ENCODE peak calls at places on chromosomes 6 and 20, in four cellular contexts. T is tibial nerve, J is GM23338, Y is astrocyte of the cerebellum. F is an unnamed sample.

GRCh38 chr20:57621426-57622200 is 1.4 kb upstream of the ZBP1 start:
- DNase-seq in T (no peak), J (no peak), Y (no peak), F (no peak)

GRCh38 chr6:35024601-35025054 is 116.5 kb downstream of the TCP11 start:
- DNase-seq in T (no peak), J (peak; percentile 69), Y (peak; percentile 72), F (no peak)

GRCh38 chr6:104325341-104326172 is 534.2 kb downstream of the HACE1 start:
- DNase-seq in T (no peak), J (peak; percentile 47), Y (no peak), F (peak; percentile 15)

GRCh38 chr6:152828431-152828830 is 77.8 kb downstream of the VIP start:
- DNase-seq in T (no peak), J (no peak), Y (no peak), F (no peak)

GRCh38 chr20:37816726-37817125 is 86.2 kb upstream of the VSTM2L start:
- DNase-seq in T (no peak), J (no peak), Y (no peak), F (no peak)

GRCh38 chr20:62765432-62766070 is 30.7 kb upstream of the MRGBP start:
- DNase-seq in T (no peak), J (no peak), Y (no peak), F (no peak)

GRCh38 chr6:13005994-13006393 is 289.4 kb downstream of the PHACTR1 start:
- DNase-seq in T (no peak), J (no peak), Y (no peak), F (no peak)

GRCh38 chr6:157282279-157282678 is 41.0 kb downstream of the TMEM242 start:
- DNase-seq in T (no peak), J (no peak), Y (no peak), F (no peak)

GRCh38 chr6:11514672-11515071 is 22.9 kb upstream of the TMEM170B start:
- DNase-seq in T (no peak), J (no peak), Y (no peak), F (no peak)

GRCh38 chr6:122726649-122727048 is 52.9 kb upstream of the FABP7 start:
- DNase-seq in T (no peak), J (peak; percentile 73), Y (no peak), F (no peak)

GRCh38 chr6:169589293-169589692 is 112.5 kb downstream of the WDR27 start:
- DNase-seq in T (no peak), J (no peak), Y (peak; percentile 80), F (peak; percentile 54)

GRCh38 chr6:169383265-169383664 is 129.6 kb upstream of the THBS2 start:
- DNase-seq in T (no peak), J (no peak), Y (no peak), F (no peak)

GRCh38 chr6:1726341-1726763 is 116.6 kb downstream of the FOXC1 start:
- DNase-seq in T (no peak), J (peak; percentile 17), Y (no peak), F (no peak)

GRCh38 chr20:63795178-63795830 is 35.8 kb downstream of the ZBTB46 start:
- DNase-seq in T (no peak), J (no peak), Y (no peak), F (no peak)

GRCh38 chr6:20575691-20576451 is 41.6 kb downstream of the CDKAL1 start:
- DNase-seq in T (no peak), J (peak; percentile 50), Y (no peak), F (no peak)

GRCh38 chr6:48664850-48665249 is 553.9 kb upstream of the PTCHD4 start:
- DNase-seq in T (no peak), J (no peak), Y (peak; percentile 79), F (no peak)

GRCh38 chr6:145020114-145020513 is 715.2 kb downstream of the EPM2A start:
- DNase-seq in T (no peak), J (no peak), Y (no peak), F (no peak)

GRCh38 chr6:67629268-67629667 is 1005.8 kb upstream of the ADGRB3 start:
- DNase-seq in T (no peak), J (no peak), Y (no peak), F (no peak)

GRCh38 chr20:57048027-57048869 is 218.2 kb downstream of the BMP7 start:
- DNase-seq in T (no peak), J (peak; percentile 76), Y (no peak), F (peak; percentile 26)

GRCh38 chr20:573414-574296 is 30.1 kb upstream of the CSNK2A1 start:
- DNase-seq in T (no peak), J (no peak), Y (no peak), F (no peak)

GRCh38 chr6:6516643-6517042 is 71.9 kb upstream of the LY86 start:
- DNase-seq in T (no peak), J (no peak), Y (no peak), F (no peak)

GRCh38 chr20:25586877-25587276 is 1.5 kb upstream of the NINL start:
- DNase-seq in T (no peak), J (no peak), Y (no peak), F (no peak)

GRCh38 chr20:2775139-2775538 is 25.3 kb downstream of the CPXM1 start:
- DNase-seq in T (no peak), J (no peak), Y (no peak), F (no peak)

GRCh38 chr6:156910938-156911337 is 133.8 kb downstream of the ARID1B start:
- DNase-seq in T (no peak), J (no peak), Y (no peak), F (no peak)

GRCh38 chr6:47262226-47262625 is 47.5 kb downstream of the TNFRSF21 start:
- DNase-seq in T (no peak), J (no peak), Y (no peak), F (no peak)

GRCh38 chr6:25112207-25112874 is 166.8 kb upstream of the CARMIL1 start:
- DNase-seq in T (no peak), J (no peak), Y (no peak), F (no peak)

GRCh38 chr20:51306521-51307358 is 235.8 kb downstream of the NFATC2 start:
- DNase-seq in T (peak; percentile 55), J (peak; percentile 85), Y (peak; percentile 47), F (peak; percentile 82)

GRCh38 chr6:133948472-133948871 is 4.6 kb upstream of the TBPL1 start:
- DNase-seq in T (no peak), J (no peak), Y (no peak), F (no peak)

GRCh38 chr20:6058684-6059295 is 4.9 kb upstream of the LRRN4 start:
- DNase-seq in T (no peak), J (no peak), Y (no peak), F (no peak)

GRCh38 chr6:144480518-144480917 is 195.4 kb downstream of the UTRN start:
- DNase-seq in T (no peak), J (no peak), Y (no peak), F (no peak)

GRCh38 chr6:148854086-148854485 is 107.3 kb downstream of the UST start:
- DNase-seq in T (no peak), J (no peak), Y (no peak), F (no peak)

GRCh38 chr20:61126369-61127195 is 125.5 kb upstream of the CDH4 start:
- DNase-seq in T (no peak), J (no peak), Y (no peak), F (no peak)

GRCh38 chr20:19937651-19938420 is 79.3 kb upstream of the NAA20 start:
- DNase-seq in T (no peak), J (no peak), Y (no peak), F (peak; percentile 65)

GRCh38 chr6:22412994-22413393 is 116.2 kb upstream of the PRL start:
- DNase-seq in T (no peak), J (peak; percentile 17), Y (no peak), F (no peak)

GRCh38 chr6:169169375-169169774 is 84.3 kb downstream of the THBS2 start:
- DNase-seq in T (no peak), J (no peak), Y (no peak), F (no peak)

GRCh38 chr6:129195666-129196065 is 312.7 kb downstream of the LAMA2 start:
- DNase-seq in T (no peak), J (peak; percentile 48), Y (no peak), F (no peak)
- TF ChIP-seq CTCF in T (no peak), J (no peak), Y (no peak), F (no peak)

GRCh38 chr6:132715204-132715603 is 1.3 kb upstream of the VNN1 start:
- DNase-seq in T (no peak), J (peak; percentile 88), Y (no peak), F (no peak)
- TF ChIP-seq CTCF in T (peak; percentile 28), J (peak; percentile 92), Y (peak; percentile 44), F (no peak)

GRCh38 chr20:18224968-18225568 is 63.3 kb upstream of the ZNF133 start:
- DNase-seq in T (peak; percentile 42), J (peak; percentile 20), Y (peak; percentile 9), F (no peak)

GRCh38 chr20:18218249-18218648 is 70.1 kb upstream of the ZNF133 start:
- DNase-seq in T (no peak), J (no peak), Y (no peak), F (no peak)

GRCh38 chr20:18225652-18226051 is 62.7 kb upstream of the ZNF133 start:
- DNase-seq in T (no peak), J (no peak), Y (no peak), F (no peak)

DNA sequence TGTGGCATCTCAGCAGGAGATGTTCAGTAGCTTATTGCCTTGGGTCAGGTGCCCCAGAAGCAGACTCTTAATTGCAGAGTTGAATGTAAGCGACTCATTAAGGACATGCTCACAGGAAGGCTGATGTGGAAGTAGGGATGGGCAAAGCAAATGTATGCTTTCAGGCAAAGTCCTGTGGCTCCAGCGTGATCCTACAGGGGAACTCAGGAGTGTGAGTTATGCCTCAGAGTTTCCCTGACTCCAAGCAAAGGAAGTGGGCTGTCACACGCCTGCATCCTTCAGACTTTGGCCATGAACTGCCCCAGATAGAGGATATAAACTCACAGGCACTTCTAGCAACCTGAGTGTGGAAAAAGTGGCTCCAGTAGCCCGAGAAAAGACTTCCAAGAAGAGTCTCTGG is 64.9 kb upstream of the ZNF133 start:
- DNase-seq in T (no peak), J (no peak), Y (no peak), F (no peak)
- TF ChIP-seq CTCF in T (no peak), J (no peak), Y (no peak), F (no peak)

GRCh38 chr20:44195613-44196012 is 8.6 kb upstream of the JPH2 start:
- DNase-seq in T (no peak), J (no peak), Y (no peak), F (no peak)
- TF ChIP-seq CTCF in T (no peak), J (no peak), Y (no peak), F (no peak)

GRCh38 chr20:32165836-32166545 is 41.6 kb downstream of the PLAGL2 start:
- DNase-seq in T (no peak), J (no peak), Y (no peak), F (no peak)
- TF ChIP-seq CTCF in T (no peak), J (no peak), Y (no peak), F (no peak)

GRCh38 chr6:3561745-3562144 is 104.9 kb upstream of the SLC22A23 start:
- DNase-seq in T (no peak), J (peak; percentile 70), Y (no peak), F (no peak)
- TF ChIP-seq CTCF in T (no peak), J (peak; percentile 52), Y (peak; percentile 17), F (no peak)

GRCh38 chr6:108359901-108360882 is 65.3 kb downstream of the AFG1L start:
- DNase-seq in T (no peak), J (peak; percentile 39), Y (no peak), F (no peak)
- TF ChIP-seq CTCF in T (no peak), J (peak; percentile 60), Y (no peak), F (no peak)

F was measured in activated CD8-positive, alpha-beta T cell treated with anti-CD3 and anti-CD28 coated beads for 36 hours.